ENCODE peak calls at places on chromosome 6, in nine cellular contexts. S is SK-N-MC, T is GM23338, W is fibroblast of lung, A is HCT116, D is keratinocyte, K is A673, O is PC-3, X is neural progenitor cell. J is an unnamed sample.

GRCh38 chr6:455006-455585 is 63.5 kb downstream of the IRF4 start:
- DNase-seq in A (no peak), O (peak), S (no peak), T (no peak), D (no peak), K (no peak), X (no peak), W (no peak), J (no peak)

GRCh38 chr6:54980511-54981275 is 134.1 kb downstream of the FAM83B start:
- DNase-seq in W (peak), A (no peak), S (peak), T (no peak), O (peak), K (peak), X (no peak), D (no peak), J (no peak)

GRCh38 chr6:16625319-16626240 is 135.7 kb downstream of the ATXN1 start:
- DNase-seq in D (no peak), S (no peak), O (peak), A (no peak), K (no peak), T (no peak), W (no peak), X (no peak), J (no peak)

GRCh38 chr6:41538556-41539182 is 7.5 kb upstream of the FOXP4 start:
- DNase-seq in X (no peak), W (peak), T (no peak), D (no peak), A (no peak), K (no peak), S (no peak), O (no peak), J (no peak)

GRCh38 chr6:167839755-167840154 is 13.0 kb downstream of the AFDN start:
- DNase-seq in A (no peak), T (no peak), D (no peak), K (peak), X (peak), S (no peak), O (no peak), W (no peak), J (no peak)

GRCh38 chr6:11764250-11764604 is 14.4 kb downstream of the ADTRP start:
- DNase-seq in X (no peak), K (no peak), S (no peak), D (no peak), A (no peak), T (no peak), O (no peak), W (no peak), J (no peak)

GRCh38 chr6:7252390-7252789 is 60.6 kb downstream of the SSR1 start:
- DNase-seq in W (no peak), D (no peak), A (no peak), K (no peak), S (no peak), T (no peak), O (no peak), X (no peak), J (no peak)

GRCh38 chr6:170434821-170435155 is 118.3 kb downstream of the PSMB1 start:
- DNase-seq in T (no peak), O (no peak), S (no peak), D (no peak), K (no peak), X (no peak), A (no peak), W (no peak), J (no peak)

GRCh38 chr6:52317841-52318581 is 33.5 kb upstream of the MCM3 start:
- DNase-seq in O (no peak), T (no peak), W (peak), D (no peak), S (no peak), A (no peak), X (no peak), K (no peak), J (peak)

GRCh38 chr6:106204961-106205360 is 118.8 kb downstream of the PRDM1 start:
- DNase-seq in T (no peak), W (no peak), D (no peak), A (no peak), S (no peak), X (no peak), K (no peak), O (no peak), J (no peak)

DNA sequence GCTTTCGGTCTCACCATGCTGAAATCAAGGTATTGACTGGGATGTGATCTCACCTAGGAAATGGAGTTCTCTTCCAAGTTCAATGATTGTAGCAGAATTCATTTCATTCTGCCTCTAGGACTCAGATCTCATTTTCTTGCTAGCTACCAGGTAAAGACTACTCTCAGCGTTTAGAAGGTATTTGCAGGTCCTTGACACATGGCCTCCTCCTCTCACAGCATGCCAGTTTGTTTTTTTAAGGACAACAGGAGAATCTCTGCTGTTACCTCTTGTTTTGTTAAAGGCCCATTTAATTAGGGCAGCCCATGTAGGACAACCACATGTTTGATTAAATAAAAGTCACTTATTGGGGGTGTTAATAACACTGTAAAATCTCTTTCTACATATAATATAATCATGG is 757.8 kb downstream of the EYS start:
- DNase-seq in W (no peak), K (no peak), S (no peak), T (peak), X (no peak), D (no peak), A (no peak), O (no peak), J (no peak)
- TF ChIP-seq EZH2 in W (no peak), K (no peak), S (no peak), T (no peak), X (no peak), D (no peak), A (no peak), O (no peak), J (no peak)

GRCh38 chr6:123898669-123899068 is 95.0 kb downstream of the NKAIN2 start:
- DNase-seq in W (no peak), T (no peak), A (no peak), S (no peak), X (no peak), D (no peak), O (no peak), K (no peak), J (no peak)
- TF ChIP-seq EZH2 in W (no peak), T (no peak), A (no peak), S (no peak), X (no peak), D (no peak), O (no peak), K (no peak), J (no peak)

GRCh38 chr6:83536034-83536646 is 23.8 kb downstream of the PRSS35 start:
- DNase-seq in D (no peak), T (peak), W (peak), A (peak), S (peak), X (peak), K (peak), O (peak), J (peak)

GRCh38 chr6:83539678-83540077 is 27.3 kb downstream of the PRSS35 start:
- DNase-seq in D (no peak), T (no peak), W (no peak), X (no peak), A (no peak), S (no peak), K (no peak), O (no peak), J (no peak)

DNA sequence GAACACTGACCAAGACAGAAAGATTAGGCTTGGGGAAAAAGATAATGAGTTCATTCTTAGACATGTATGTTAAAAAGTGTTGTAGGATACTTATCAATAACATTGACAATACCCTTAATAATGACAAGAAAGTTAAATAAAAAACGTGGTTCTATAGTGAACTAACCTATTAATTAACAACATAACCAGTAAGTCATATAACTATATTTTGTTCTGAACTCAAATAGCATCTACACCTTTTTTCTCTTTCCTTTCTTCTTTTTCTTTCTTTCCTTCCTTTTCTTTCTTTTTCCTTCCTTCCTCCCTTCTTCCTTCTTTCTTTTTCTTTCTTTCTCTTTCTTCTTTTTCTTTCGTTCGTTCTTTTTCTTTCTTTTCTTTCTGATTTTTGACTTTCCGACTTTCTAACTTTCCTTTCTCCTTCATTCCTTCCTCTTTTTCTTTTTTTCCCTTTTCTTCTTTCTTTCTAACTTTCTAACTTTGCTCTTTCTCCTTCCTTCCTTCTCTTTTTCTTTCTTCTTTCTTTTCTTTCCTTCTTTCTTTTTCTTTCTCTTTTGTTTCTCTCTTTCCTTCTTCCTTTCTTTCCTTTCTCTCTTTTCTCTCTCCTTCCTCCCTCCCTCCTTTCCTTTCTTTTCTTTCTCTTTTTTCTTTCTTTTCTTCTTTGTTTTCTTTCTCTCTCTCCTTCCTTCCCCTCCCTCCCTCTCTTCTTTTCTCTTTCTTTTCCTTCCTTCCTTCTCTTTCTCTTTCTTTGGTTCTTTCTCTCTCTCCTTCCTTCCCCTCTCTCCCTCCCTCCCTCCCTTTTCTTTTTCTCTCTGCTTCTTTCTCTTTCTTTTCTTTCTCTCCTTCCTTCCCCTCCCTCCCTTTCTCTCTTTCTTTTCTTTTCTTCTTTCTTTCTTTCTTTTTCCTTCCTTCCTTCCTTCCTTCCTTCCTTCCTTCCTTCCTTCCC is 24.6 kb downstream of the PRSS35 start:
- DNase-seq in O (no peak), X (no peak), D (no peak), W (no peak), K (no peak), T (no peak), A (no peak), S (no peak), J (no peak)
- TF ChIP-seq EZH2 in O (no peak), X (no peak), D (no peak), W (no peak), K (no peak), T (no peak), A (no peak), S (no peak), J (no peak)

GRCh38 chr6:150392452-150393220 is 23.8 kb downstream of the IYD start:
- DNase-seq in K (no peak), O (peak), D (no peak), S (no peak), X (no peak), T (no peak), A (no peak), W (no peak), J (peak)

GRCh38 chr6:150394053-150394875 is 25.5 kb downstream of the IYD start:
- DNase-seq in O (no peak), S (no peak), A (no peak), W (no peak), K (no peak), D (no peak), X (no peak), T (no peak), J (no peak)

GRCh38 chr6:150391890-150392289 is 23.1 kb downstream of the IYD start:
- DNase-seq in K (no peak), A (no peak), T (no peak), D (no peak), S (no peak), X (no peak), W (no peak), O (peak), J (no peak)

GRCh38 chr6:150394886-150395285 is 26.1 kb downstream of the IYD start:
- DNase-seq in O (no peak), D (no peak), T (no peak), K (no peak), A (no peak), S (no peak), W (no peak), X (no peak), J (no peak)

DNA sequence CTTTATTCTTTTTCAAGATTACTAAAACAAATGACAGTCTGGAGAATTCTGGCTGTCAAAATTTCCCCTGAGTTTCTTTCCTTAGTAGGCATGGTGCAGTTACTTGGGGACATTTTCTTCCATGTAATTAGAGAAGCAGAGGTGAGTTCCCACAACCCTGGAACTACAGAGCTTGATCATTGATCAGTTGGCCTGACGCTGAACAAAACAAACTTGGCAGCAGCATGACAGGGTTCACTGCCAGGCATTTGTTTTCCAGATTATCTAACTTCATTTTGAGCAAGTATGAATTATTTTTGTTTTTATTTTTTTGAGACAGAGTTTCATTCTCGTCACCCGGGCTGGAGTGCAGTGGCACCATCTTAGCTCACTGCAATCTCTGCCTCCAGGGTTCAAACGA is 22.6 kb downstream of the IYD start:
- DNase-seq in A (no peak), D (no peak), O (no peak), T (no peak), S (no peak), W (no peak), X (no peak), K (no peak), J (no peak)
- TF ChIP-seq EZH2 in A (no peak), D (no peak), O (no peak), T (no peak), S (no peak), W (no peak), X (no peak), K (no peak), J (no peak)

GRCh38 chr6:98845201-98846020 is 11.0 kb downstream of the POU3F2 start:
- DNase-seq in W (peak), X (peak), O (peak), S (peak), K (peak), A (peak), T (peak), D (peak), J (peak)

GRCh38 chr6:98844244-98845161 is 10.1 kb downstream of the POU3F2 start:
- DNase-seq in W (no peak), S (no peak), T (no peak), K (peak), D (no peak), X (peak), A (no peak), O (no peak), J (no peak)

GRCh38 chr6:98842489-98843180 is 8.3 kb downstream of the POU3F2 start:
- DNase-seq in W (no peak), O (no peak), S (no peak), T (peak), K (no peak), D (no peak), A (no peak), X (peak), J (no peak)

GRCh38 chr6:98841589-98842488 is 7.5 kb downstream of the POU3F2 start:
- DNase-seq in S (no peak), O (no peak), D (no peak), T (no peak), A (no peak), K (no peak), X (peak), W (no peak), J (no peak)

DNA sequence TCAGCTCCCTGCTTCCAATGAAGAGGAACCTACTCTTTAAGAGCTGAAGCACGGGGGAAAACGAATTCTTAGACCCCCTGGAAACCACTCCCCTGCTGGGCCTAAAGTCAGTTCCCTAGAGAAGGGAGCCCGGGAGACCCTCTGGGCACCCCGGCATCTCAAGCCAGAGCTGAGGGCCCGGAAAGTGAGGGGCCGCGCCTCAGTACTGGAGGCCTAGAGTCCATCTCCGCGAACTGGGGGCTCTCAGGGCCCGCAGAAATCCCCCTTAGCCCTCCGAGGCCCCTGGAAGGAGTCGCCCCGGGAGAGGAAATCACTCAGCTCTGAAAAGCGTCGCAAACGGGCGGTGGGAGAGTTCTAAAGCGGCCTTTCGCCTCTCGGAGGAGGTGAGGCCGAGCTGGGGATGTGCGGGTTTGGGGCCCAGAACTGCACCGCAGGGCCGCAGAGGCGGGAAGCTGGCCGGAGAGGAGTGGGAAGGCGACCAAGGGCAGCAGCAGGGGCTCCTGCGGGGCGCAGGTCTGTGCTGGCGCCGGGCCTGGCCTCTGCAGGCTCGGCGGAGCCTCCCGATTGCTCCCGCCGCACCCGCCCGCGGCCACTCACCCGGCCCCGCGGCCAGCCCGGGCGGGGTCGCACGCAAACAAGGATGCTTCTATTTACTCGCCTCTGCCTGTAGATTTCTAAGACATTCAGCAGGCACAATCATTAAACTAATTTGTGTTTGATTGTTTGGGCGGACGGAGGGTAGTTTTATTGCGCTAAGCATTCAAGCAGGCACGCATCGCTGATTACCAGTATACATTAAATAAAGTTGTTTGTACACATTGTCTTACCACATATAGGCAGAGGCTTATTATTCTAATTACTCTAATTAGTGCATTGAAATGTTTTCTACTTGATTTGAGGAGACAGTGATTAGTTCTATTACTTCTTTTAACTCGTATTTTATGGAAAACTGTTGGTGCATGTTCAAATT is 9.2 kb downstream of the POU3F2 start:
- DNase-seq in D (no peak), K (no peak), X (peak), W (no peak), O (no peak), S (no peak), T (peak), A (no peak), J (no peak)
- TF ChIP-seq EZH2 in D (peak), K (no peak), X (peak), W (peak), O (no peak), S (no peak), T (peak), A (no peak), J (peak)

GRCh38 chr6:8879334-8879733 is 444.0 kb upstream of the SLC35B3 start:
- DNase-seq in A (no peak), S (no peak), K (peak), O (no peak), W (no peak), D (no peak), T (no peak), X (no peak), J (no peak)

GRCh38 chr6:8875986-8876385 is 440.6 kb upstream of the SLC35B3 start:
- DNase-seq in K (no peak), X (no peak), S (no peak), T (no peak), O (no peak), A (no peak), W (no peak), D (no peak), J (no peak)

DNA sequence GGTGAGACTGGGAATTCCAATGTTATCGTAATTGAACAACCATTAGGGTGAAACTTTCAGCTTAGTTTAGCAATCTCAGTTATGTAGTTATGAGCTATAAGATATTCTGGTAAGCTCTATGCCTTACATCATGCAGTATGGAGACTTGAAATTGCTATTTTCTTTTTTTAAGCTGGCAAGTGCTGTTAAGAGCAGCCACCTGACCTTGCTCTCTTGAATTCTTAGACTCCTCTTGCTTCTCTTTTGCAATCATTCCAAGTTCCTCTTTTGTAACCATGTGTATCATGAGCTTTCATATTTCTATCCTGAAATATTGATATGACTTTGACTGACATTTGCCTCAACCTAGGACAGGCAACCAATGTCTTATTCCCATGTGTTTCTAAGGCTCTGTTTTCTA is 446.3 kb upstream of the SLC35B3 start:
- DNase-seq in A (no peak), K (no peak), D (no peak), T (no peak), X (no peak), O (no peak), S (no peak), W (no peak), J (no peak)
- TF ChIP-seq EZH2 in A (no peak), K (no peak), D (no peak), T (no peak), X (no peak), O (no peak), S (no peak), W (no peak), J (no peak)

J was measured in hepatocyte.